ENCODE peak calls at places on chromosomes 5 and 9, in five cellular contexts. One of them, this sample, is unnamed.

GRCh38 chr9:26356491-26356890 is 536.1 kb downstream of the CAAP1 start:
- DNase-seq in Calu3: no peak
- DNase-seq in amygdala: no peak
- DNase-seq in Caco-2: no peak
- DNase-seq in substantia nigra: no peak
- DNase-seq in this sample: no peak

GRCh38 chr9:14423816-14424261 is 109.9 kb upstream of the NFIB start:
- DNase-seq in Calu3: no peak
- DNase-seq in amygdala: no peak
- DNase-seq in Caco-2: no peak
- DNase-seq in substantia nigra: no peak
- DNase-seq in this sample: no peak

GRCh38 chr5:168005093-168005492 is 286.4 kb upstream of the WWC1 start:
- DNase-seq in Calu3: no peak
- DNase-seq in amygdala: no peak
- DNase-seq in Caco-2: no peak
- DNase-seq in substantia nigra: no peak
- DNase-seq in this sample: no peak

GRCh38 chr9:117153021-117153420 is 261.8 kb downstream of the ASTN2 start:
- DNase-seq in Calu3: no peak
- DNase-seq in amygdala: no peak
- DNase-seq in Caco-2: no peak
- DNase-seq in substantia nigra: no peak
- DNase-seq in this sample: no peak

GRCh38 chr9:127078336-127078735 is 44.1 kb downstream of the ANGPTL2 start:
- DNase-seq in Calu3: no peak
- DNase-seq in amygdala: no peak
- DNase-seq in Caco-2: no peak
- DNase-seq in substantia nigra: no peak
- DNase-seq in this sample: no peak

GRCh38 chr5:35198681-35199080 is 31.6 kb downstream of the PRLR start:
- DNase-seq in Calu3: no peak
- DNase-seq in amygdala: no peak
- DNase-seq in Caco-2: no peak
- DNase-seq in substantia nigra: no peak
- DNase-seq in this sample: no peak

GRCh38 chr9:85510830-85511504 is 230.8 kb downstream of the AGTPBP1 start:
- DNase-seq in Calu3: no peak
- DNase-seq in amygdala: no peak
- DNase-seq in Caco-2: no peak
- DNase-seq in substantia nigra: no peak
- DNase-seq in this sample: peak

GRCh38 chr5:142841511-142842255 is 71.5 kb downstream of the ARHGAP26 start:
- DNase-seq in Calu3: no peak
- DNase-seq in amygdala: no peak
- DNase-seq in Caco-2: no peak
- DNase-seq in substantia nigra: no peak
- DNase-seq in this sample: peak

GRCh38 chr5:110043025-110043424 is 353.3 kb downstream of the MAN2A1 start:
- DNase-seq in Calu3: no peak
- DNase-seq in amygdala: no peak
- DNase-seq in Caco-2: no peak
- DNase-seq in substantia nigra: no peak
- DNase-seq in this sample: no peak

GRCh38 chr5:37720550-37720952 is 119.3 kb downstream of the GDNF start:
- DNase-seq in Calu3: no peak
- DNase-seq in amygdala: no peak
- DNase-seq in Caco-2: no peak
- DNase-seq in substantia nigra: no peak
- DNase-seq in this sample: peak

GRCh38 chr5:179243333-179243732 is 101.9 kb downstream of the ADAMTS2 start:
- DNase-seq in Calu3: no peak
- DNase-seq in amygdala: no peak
- DNase-seq in Caco-2: no peak
- DNase-seq in substantia nigra: peak
- DNase-seq in this sample: peak

GRCh38 chr5:141618030-141618803 is 583 bp downstream of the DIAPH1 start:
- DNase-seq in Calu3: peak
- DNase-seq in amygdala: no peak
- DNase-seq in Caco-2: peak
- DNase-seq in substantia nigra: no peak
- DNase-seq in this sample: peak

This sample was measured in SK-N-SH.